ENCODE peak calls at places on chromosomes 11 and 22, in six cellular contexts. D, H, N, K, J and C are unnamed samples.

GRCh38 chr11:99352642-99353041 is 331.9 kb downstream of the CNTN5 start:
- DNase-seq in K (no peak), J (no peak), N (no peak), D (no peak), H (no peak), C (no peak)

GRCh38 chr11:59028105-59028504 is 58.0 kb upstream of the GLYATL1B start:
- DNase-seq in D (no peak), K (no peak), J (no peak), N (no peak), H (no peak), C (no peak)

GRCh38 chr11:82577246-82577645 is 156.4 kb downstream of the FAM181B start:
- DNase-seq in H (no peak), J (no peak), N (peak), D (no peak), K (no peak), C (no peak)

GRCh38 chr11:95092549-95093324 is 3.1 kb downstream of the ENDOD1 start:
- DNase-seq in N (peak), K (peak), H (no peak), D (no peak), J (peak), C (no peak)

GRCh38 chr22:50014655-50015401 is 2.3 kb upstream of the IL17REL start:
- DNase-seq in J (no peak), K (no peak), N (peak), H (no peak), D (no peak), C (no peak)

GRCh38 chr11:109726061-109726460 is 304.1 kb downstream of the C11orf87 start:
- DNase-seq in J (peak), D (no peak), H (no peak), K (no peak), N (no peak), C (no peak)

GRCh38 chr22:31550871-31551370 is 54.6 kb downstream of the SFI1 start:
- DNase-seq in N (no peak), J (no peak), K (no peak), H (no peak), D (no peak), C (no peak)

GRCh38 chr22:18024276-18024939 is at the start of gene MICAL3:
- DNase-seq in H (peak), K (peak), N (peak), D (peak), J (peak), C (no peak)

GRCh38 chr11:69215216-69215615 is 59.5 kb downstream of the SMIM38 start:
- DNase-seq in N (no peak), K (no peak), H (no peak), J (no peak), D (peak), C (no peak)

GRCh38 chr11:114250993-114251796 is 45.0 kb upstream of the NNMT start:
- DNase-seq in D (no peak), N (peak), H (no peak), J (no peak), K (no peak), C (no peak)

GRCh38 chr11:76703707-76704106 is 33.2 kb upstream of the LRRC32 start:
- DNase-seq in D (no peak), K (no peak), N (no peak), H (no peak), J (no peak), C (no peak)

GRCh38 chr11:76699461-76700091 is 29.0 kb upstream of the LRRC32 start:
- DNase-seq in J (no peak), H (no peak), K (no peak), N (no peak), D (no peak), C (no peak)

GRCh38 chr11:76700177-76701100 is 29.9 kb upstream of the LRRC32 start:
- DNase-seq in K (peak), J (peak), H (no peak), N (peak), D (no peak), C (no peak)

GRCh38 chr11:76702378-76703128 is 32.0 kb upstream of the LRRC32 start:
- DNase-seq in K (no peak), D (no peak), H (no peak), N (no peak), J (no peak), C (no peak)

DNA sequence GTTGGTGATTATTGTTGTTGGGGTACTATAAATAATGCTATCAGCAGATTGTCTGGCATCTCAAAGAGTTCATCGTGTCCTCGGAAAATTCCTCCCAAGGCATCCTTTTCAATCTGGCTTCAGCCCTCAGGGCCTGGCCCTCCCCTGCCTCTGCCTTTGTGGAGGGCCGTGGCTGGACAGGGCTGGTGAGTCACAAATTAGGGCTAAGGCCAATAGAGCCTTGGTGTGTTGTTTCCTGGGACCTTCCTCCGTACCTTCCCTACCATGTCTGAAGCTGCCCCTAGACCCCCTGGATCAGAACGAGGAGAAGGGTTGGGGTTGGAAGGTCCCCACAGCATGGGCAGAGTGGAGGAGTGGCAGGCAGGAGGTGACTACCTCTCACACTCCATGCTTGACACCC is 31.2 kb upstream of the LRRC32 start:
- DNase-seq in H (no peak), D (no peak), N (no peak), K (no peak), J (no peak), C (no peak)
- H3K27ac ChIP-seq in H (no peak), D (no peak), N (no peak), K (peak), J (no peak), C (no peak)

GRCh38 chr11:130947058-130947457 is 30.8 kb upstream of the SNX19 start:
- DNase-seq in H (no peak), D (no peak), J (no peak), K (no peak), N (no peak), C (no peak)
- H3K27ac ChIP-seq in H (no peak), D (no peak), J (no peak), K (no peak), N (no peak), C (peak)

GRCh38 chr11:133953999-133954398 is 2.8 kb downstream of the IGSF9B start:
- DNase-seq in J (no peak), D (peak), K (no peak), N (no peak), H (no peak), C (no peak)

GRCh38 chr11:133955945-133956421 is 785 bp downstream of the IGSF9B start:
- DNase-seq in K (no peak), N (peak), D (no peak), H (peak), J (no peak), C (no peak)

GRCh38 chr11:133956650-133957633 is at the start of gene IGSF9B:
- DNase-seq in J (peak), H (peak), K (peak), N (peak), D (peak), C (no peak)

GRCh38 chr11:133955091-133955846 is 1.5 kb downstream of the IGSF9B start:
- DNase-seq in J (no peak), K (no peak), H (no peak), D (peak), N (peak), C (no peak)

DNA sequence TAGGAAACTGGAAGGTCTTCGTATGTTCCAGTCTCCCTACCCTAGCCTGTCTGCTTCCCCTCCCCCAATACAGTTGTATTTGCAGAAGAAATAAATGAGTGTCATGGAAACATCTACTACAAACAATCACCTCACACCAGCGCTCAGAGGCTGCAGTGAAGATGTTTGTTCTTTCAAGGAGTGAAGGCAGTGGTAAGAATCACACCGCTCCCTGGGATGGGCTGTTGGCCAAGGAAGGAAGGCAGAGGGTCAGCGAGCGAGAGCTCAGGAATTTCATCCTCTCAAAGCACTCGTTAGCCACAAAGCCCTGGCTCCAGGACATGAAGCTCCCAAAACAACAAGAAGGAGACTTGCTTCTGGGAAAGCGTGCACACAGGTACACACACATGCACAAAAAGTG is 1.2 kb upstream of the IGSF9B start:
- DNase-seq in H (no peak), N (no peak), K (no peak), D (no peak), J (no peak), C (no peak)
- H3K27ac ChIP-seq in H (no peak), N (no peak), K (no peak), D (peak), J (no peak), C (no peak)

GRCh38 chr11:119319136-119319701 is 2.3 kb upstream of the MCAM start:
- DNase-seq in H (no peak), N (no peak), D (peak), J (no peak), K (no peak), C (no peak)
- H3K27ac ChIP-seq in H (no peak), N (no peak), D (peak), J (peak), K (peak), C (peak)

DNA sequence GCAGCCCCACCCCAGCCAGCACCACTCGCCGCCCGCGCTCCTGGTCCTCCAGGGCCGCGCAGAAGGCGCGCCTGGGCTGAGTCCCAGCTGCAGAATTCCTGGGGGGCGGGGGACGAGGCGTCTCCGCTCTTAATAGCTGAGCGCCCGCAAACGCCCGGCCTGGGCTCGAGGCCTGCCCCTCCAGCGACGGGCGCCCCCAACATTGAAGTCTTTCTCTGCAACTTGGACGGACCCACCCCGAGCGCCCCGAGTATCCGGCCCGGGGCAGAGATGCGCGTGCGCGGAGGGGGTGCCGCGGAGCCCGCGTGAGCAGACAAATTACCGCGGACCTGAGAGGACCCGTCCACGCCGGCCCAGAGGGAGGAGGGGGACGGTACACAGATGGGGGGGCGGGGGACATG is 6.7 kb upstream of the SYT7 start:
- DNase-seq in D (no peak), J (peak), K (no peak), H (no peak), N (no peak), C (no peak)
- H3K27ac ChIP-seq in D (no peak), J (peak), K (no peak), H (no peak), N (no peak), C (peak)

GRCh38 chr11:47569646-47570045 is 4.2 kb downstream of the PTPMT1 start:
- DNase-seq in N (no peak), H (no peak), J (no peak), D (no peak), K (no peak), C (no peak)

GRCh38 chr11:47571012-47571729 is 5.8 kb downstream of the PTPMT1 start:
- DNase-seq in K (no peak), H (no peak), D (no peak), N (no peak), J (no peak), C (no peak)

GRCh38 chr11:47565340-47566165 is at the start of gene PTPMT1:
- DNase-seq in D (peak), K (peak), H (peak), N (peak), J (peak), C (no peak)

GRCh38 chr11:47564933-47565339 is 463 bp upstream of the PTPMT1 start:
- DNase-seq in J (no peak), D (no peak), H (no peak), K (no peak), N (peak), C (no peak)

GRCh38 chr11:47566166-47566546 is 757 bp downstream of the PTPMT1 start:
- DNase-seq in H (peak), K (no peak), D (no peak), J (no peak), N (no peak), C (no peak)
- H3K27ac ChIP-seq in H (peak), K (no peak), D (peak), J (peak), N (peak), C (peak)